ENCODE peak calls at places on chromosome 17, in eight cellular contexts. G is NCI-H1048, I is T-cell, M is HEK293T, W is HFFc6, P is colonic mucosa, U is left ventricle myocardium superior, D is activated T-helper 1 cell treated with Interleukin-2 at 50 U/mL for 16 hours. B is an unnamed sample.

GRCh38 chr17:43655702-43656275 is 5.9 kb downstream of the MEOX1 start:
- DNase-seq in D (no peak), G (no peak), I (no peak), M (no peak), U (no peak), P (no peak), W (no peak), B (no peak)

GRCh38 chr17:78375401-78376079 is 2.9 kb upstream of the PGS1 start:
- DNase-seq in I (no peak), U (no peak), G (no peak), W (peak; percentile 93), P (peak; percentile 31), M (no peak), D (no peak), B (no peak)

GRCh38 chr17:81553616-81554181 is 1.5 kb upstream of the FAAP100 start:
- DNase-seq in U (peak; percentile 41), P (peak; percentile 39), M (no peak), I (no peak), D (no peak), G (peak; percentile 38), W (peak; percentile 96), B (no peak)

GRCh38 chr17:64157669-64158180 is 27.8 kb upstream of the ERN1 start:
- DNase-seq in P (no peak), I (no peak), W (no peak), D (no peak), M (no peak), U (no peak), G (no peak), B (no peak)

GRCh38 chr17:70454377-70454776 is 285.0 kb downstream of the KCNJ2 start:
- DNase-seq in M (no peak), D (no peak), G (no peak), W (no peak), P (no peak), I (no peak), U (no peak), B (no peak)

GRCh38 chr17:51487947-51488346 is 227.6 kb downstream of the UTP18 start:
- DNase-seq in W (no peak), I (no peak), U (no peak), G (no peak), P (no peak), M (peak; percentile 58), D (no peak), B (no peak)

GRCh38 chr17:413016-413350 is 60.4 kb upstream of the RPH3AL start:
- DNase-seq in M (no peak), G (no peak), D (no peak), I (no peak), W (no peak), P (no peak), U (no peak), B (peak; percentile 24)

GRCh38 chr17:39699818-39700147 is at the start of gene ERBB2:
- DNase-seq in W (peak; percentile 70), D (no peak), G (no peak), U (peak; percentile 77), I (no peak), P (peak; percentile 90), M (peak; percentile 60), B (no peak)

GRCh38 chr17:17855334-17855725 is 18.5 kb upstream of the SREBF1 start:
- DNase-seq in G (no peak), U (no peak), I (no peak), M (no peak), D (no peak), P (no peak), W (no peak), B (no peak)

GRCh38 chr17:47205419-47205963 is 3.7 kb upstream of the MYL4 start:
- DNase-seq in I (peak; percentile 60), M (peak; percentile 35), W (peak; percentile 50), P (peak; percentile 50), G (no peak), U (peak; percentile 43), D (peak; percentile 54), B (peak; percentile 63)

GRCh38 chr17:14135906-14136590 is 66.7 kb downstream of the COX10 start:
- DNase-seq in D (no peak), U (no peak), I (no peak), G (no peak), M (no peak), P (no peak), W (no peak), B (no peak)

GRCh38 chr17:37025847-37026533 is 77.2 kb downstream of the AATF start:
- DNase-seq in W (no peak), D (no peak), P (no peak), U (no peak), G (no peak), I (no peak), M (no peak), B (no peak)

GRCh38 chr17:79750650-79751545 is 20.2 kb downstream of the ENPP7 start:
- DNase-seq in G (no peak), D (no peak), I (no peak), W (no peak), P (no peak), M (no peak), U (no peak), B (no peak)

GRCh38 chr17:76701471-76701967 is 9.2 kb downstream of the MXRA7 start:
- DNase-seq in W (no peak), G (no peak), I (no peak), D (no peak), U (peak; percentile 29), M (no peak), P (no peak), B (no peak)

GRCh38 chr17:1398900-1399299 is 1.1 kb downstream of the YWHAE start:
- DNase-seq in G (no peak), U (no peak), P (peak; percentile 40), W (peak; percentile 29), D (no peak), M (no peak), I (no peak), B (no peak)

GRCh38 chr17:80270104-80270503 is 9.5 kb downstream of the RNF213 start:
- DNase-seq in U (no peak), G (no peak), W (no peak), D (no peak), M (no peak), I (no peak), P (no peak), B (no peak)

GRCh38 chr17:77613627-77614026 is 344.9 kb upstream of the TNRC6C start:
- DNase-seq in I (no peak), W (no peak), U (no peak), M (no peak), D (no peak), P (no peak), G (no peak), B (no peak)

GRCh38 chr17:66746736-66747135 is 88.2 kb upstream of the CACNG5 start:
- DNase-seq in D (no peak), G (no peak), I (no peak), W (no peak), P (no peak), U (no peak), M (no peak), B (no peak)

GRCh38 chr17:80442305-80442659 is 27.3 kb downstream of the ENDOV start:
- DNase-seq in P (no peak), D (no peak), I (no peak), W (no peak), M (no peak), U (no peak), G (no peak), B (no peak)

GRCh38 chr17:8859804-8860430 is 7.6 kb downstream of the PIK3R6 start:
- DNase-seq in P (no peak), G (no peak), I (no peak), W (no peak), U (no peak), M (no peak), D (no peak), B (no peak)

GRCh38 chr17:19320876-19321275 is 41.6 kb downstream of the B9D1 start:
- DNase-seq in U (no peak), P (no peak), I (no peak), D (no peak), M (no peak), W (no peak), G (no peak), B (no peak)

GRCh38 chr17:69669441-69670178 is 255.1 kb downstream of the MAP2K6 start:
- DNase-seq in U (no peak), W (no peak), M (no peak), D (no peak), G (no peak), I (no peak), P (no peak), B (no peak)

GRCh38 chr17:68509151-68510057 is 2.8 kb upstream of the PRKAR1A start:
- DNase-seq in G (no peak), P (peak; percentile 58), I (no peak), U (peak; percentile 83), D (no peak), M (no peak), W (no peak), B (no peak)

GRCh38 chr17:80795737-80796136 is 195.9 kb upstream of the CHMP6 start:
- DNase-seq in W (no peak), I (no peak), G (no peak), D (no peak), P (no peak), M (no peak), U (peak; percentile 82), B (no peak)

GRCh38 chr17:35089846-35090193 is 26.3 kb upstream of the RFFL start:
- DNase-seq in W (peak; percentile 6), P (no peak), M (no peak), I (no peak), D (no peak), G (no peak), U (no peak), B (no peak)

GRCh38 chr17:43673516-43674323 is 12.0 kb upstream of the MEOX1 start:
- DNase-seq in G (peak; percentile 43), I (peak; percentile 21), U (peak; percentile 80), D (peak; percentile 52), W (peak; percentile 49), P (peak; percentile 81), M (peak; percentile 67), B (peak; percentile 61)

GRCh38 chr17:2777242-2777867 is 18.9 kb upstream of the RAP1GAP2 start:
- DNase-seq in P (no peak), G (no peak), D (no peak), I (no peak), M (no peak), W (no peak), U (no peak), B (no peak)

GRCh38 chr17:12859520-12859919 is 70.2 kb downstream of the ARHGAP44 start:
- DNase-seq in M (no peak), I (no peak), W (no peak), P (no peak), D (no peak), G (no peak), U (no peak), B (no peak)

GRCh38 chr17:40178660-40179059 is 1.4 kb downstream of the RAPGEFL1 start:
- DNase-seq in D (no peak), U (no peak), G (no peak), I (no peak), M (no peak), P (no peak), W (no peak), B (no peak)